ENCODE peak calls at places on chromosomes 3 and 15, in six cellular contexts. F is endodermal cell, R is ovary, E is mucosa of descending colon, L is astrocyte, K is HCT116. Y is an unnamed sample.

GRCh38 chr3:44954962-44955361 is 21.0 kb downstream of the ZDHHC3 start:
- DNase-seq in F (no peak), R (no peak), E (no peak), L (no peak), K (no peak), Y (no peak)

GRCh38 chr15:59779110-59779509 is 90.0 kb upstream of the BNIP2 start:
- DNase-seq in F (no peak), R (no peak), E (no peak), L (no peak), K (no peak), Y (no peak)

GRCh38 chr3:4060064-4060463 is 243.1 kb upstream of the SETMAR start:
- DNase-seq in F (no peak), R (no peak), E (no peak), L (peak; percentile 12), K (no peak), Y (no peak)

GRCh38 chr3:49005998-49006397 is 1.2 kb upstream of the WDR6 start:
- DNase-seq in F (no peak), R (no peak), E (no peak), L (no peak), K (no peak), Y (no peak)

GRCh38 chr3:170598091-170598502 is 12.2 kb upstream of the SLC7A14 start:
- DNase-seq in F (no peak), R (no peak), E (no peak), L (no peak), K (no peak), Y (no peak)

GRCh38 chr3:19029837-19030835 is 118.2 kb upstream of the KCNH8 start:
- DNase-seq in F (peak; percentile 49), R (no peak), E (no peak), L (no peak), K (no peak), Y (no peak)

GRCh38 chr15:76259392-76259791 is 51.9 kb downstream of the ETFA start:
- DNase-seq in F (no peak), R (no peak), E (no peak), L (no peak), K (no peak), Y (no peak)

GRCh38 chr3:135995766-135996165 is 30.2 kb downstream of the PPP2R3A start:
- DNase-seq in F (no peak), R (no peak), E (no peak), L (no peak), K (no peak), Y (no peak)

GRCh38 chr3:71309342-71309741 is 274.2 kb downstream of the FOXP1 start:
- DNase-seq in F (no peak), R (no peak), E (no peak), L (peak; percentile 23), K (no peak), Y (no peak)

GRCh38 chr15:54298396-54298795 is 320.2 kb downstream of the UNC13C start:
- DNase-seq in F (no peak), R (no peak), E (no peak), L (no peak), K (no peak), Y (no peak)

GRCh38 chr15:92924216-92924615 is 24.1 kb downstream of the CHD2 start:
- DNase-seq in F (no peak), R (no peak), E (no peak), L (no peak), K (no peak), Y (no peak)

GRCh38 chr15:99096173-99096893 is 8.5 kb upstream of the SYNM start:
- DNase-seq in F (no peak), R (no peak), E (no peak), L (no peak), K (no peak), Y (no peak)

GRCh38 chr15:99283739-99284138 is 32.5 kb downstream of the LRRC28 start:
- DNase-seq in F (no peak), R (no peak), E (no peak), L (no peak), K (no peak), Y (no peak)

GRCh38 chr15:73908030-73908821 is 18.0 kb upstream of the LOXL1 start:
- DNase-seq in F (peak; percentile 97), R (peak; percentile 79), E (peak; percentile 75), L (peak; percentile 32), K (peak; percentile 32), Y (peak; percentile 87)

GRCh38 chr3:177781686-177782161 is 584.4 kb upstream of the TBL1XR1 start:
- DNase-seq in F (no peak), R (peak; percentile 75), E (no peak), L (peak; percentile 40), K (no peak), Y (peak; percentile 43)

GRCh38 chr15:85402195-85402921 is 22.0 kb downstream of the AKAP13 start:
- DNase-seq in F (no peak), R (no peak), E (no peak), L (peak; percentile 87), K (no peak), Y (no peak)

GRCh38 chr3:12959838-12960378 is 113.3 kb downstream of the IQSEC1 start:
- DNase-seq in F (no peak), R (no peak), E (peak; percentile 62), L (no peak), K (no peak), Y (peak; percentile 65)

GRCh38 chr3:47781326-47781684 is 388 bp downstream of the SMARCC1 start:
- DNase-seq in F (peak; percentile 78), R (peak; percentile 65), E (peak; percentile 84), L (peak; percentile 33), K (no peak), Y (peak; percentile 79)

GRCh38 chr3:176789281-176789705 is 408.0 kb downstream of the TBL1XR1 start:
- DNase-seq in F (no peak), R (no peak), E (no peak), L (peak; percentile 12), K (no peak), Y (no peak)

GRCh38 chr15:56798639-56799038 is 65.3 kb upstream of the ZNF280D start:
- DNase-seq in F (no peak), R (no peak), E (no peak), L (no peak), K (no peak), Y (no peak)

DNA sequence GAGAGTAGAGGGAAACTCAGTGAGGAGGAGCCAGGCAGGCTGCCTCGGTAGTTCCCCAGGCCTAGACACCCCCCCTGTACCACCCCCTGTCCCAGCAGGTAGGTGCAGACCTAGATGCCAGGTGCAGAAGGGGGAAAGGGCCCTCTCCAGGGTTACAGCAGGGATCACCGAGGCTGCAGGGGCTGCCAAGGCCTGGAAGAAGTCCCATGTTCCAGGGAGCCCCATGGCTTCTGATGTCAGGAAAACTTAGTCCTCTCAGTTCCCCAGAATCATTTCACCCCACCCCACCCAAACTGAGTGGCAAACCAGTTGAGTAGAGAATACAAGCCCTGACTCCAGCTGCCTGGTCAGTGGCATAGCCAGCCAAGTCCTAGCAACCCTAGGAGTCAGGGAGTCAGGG is 7.4 kb upstream of the SEMA3B start:
- DNase-seq in F (no peak), R (no peak), E (no peak), L (no peak), K (no peak), Y (no peak)
- H3K4me1 ChIP-seq in F (peaks cover 12% of the 10 kb centered on the region), R (peaks cover 34% of the 10 kb centered on the region), E (peaks cover 25% of the 10 kb centered on the region), L (peaks cover 33% of the 10 kb centered on the region), K (peaks cover 47% of the 10 kb centered on the region), Y (peaks cover 72% of the 10 kb centered on the region)

GRCh38 chr3:70312336-70312735 is at the start of gene MDFIC2:
- DNase-seq in F (peak; percentile 59), R (no peak), E (no peak), L (no peak), K (no peak), Y (no peak)

GRCh38 chr3:70310809-70311208 is 1.6 kb downstream of the MDFIC2 start:
- DNase-seq in F (no peak), R (no peak), E (no peak), L (no peak), K (no peak), Y (no peak)

GRCh38 chr3:70309591-70309990 is 2.8 kb downstream of the MDFIC2 start:
- DNase-seq in F (no peak), R (no peak), E (no peak), L (no peak), K (no peak), Y (no peak)

DNA sequence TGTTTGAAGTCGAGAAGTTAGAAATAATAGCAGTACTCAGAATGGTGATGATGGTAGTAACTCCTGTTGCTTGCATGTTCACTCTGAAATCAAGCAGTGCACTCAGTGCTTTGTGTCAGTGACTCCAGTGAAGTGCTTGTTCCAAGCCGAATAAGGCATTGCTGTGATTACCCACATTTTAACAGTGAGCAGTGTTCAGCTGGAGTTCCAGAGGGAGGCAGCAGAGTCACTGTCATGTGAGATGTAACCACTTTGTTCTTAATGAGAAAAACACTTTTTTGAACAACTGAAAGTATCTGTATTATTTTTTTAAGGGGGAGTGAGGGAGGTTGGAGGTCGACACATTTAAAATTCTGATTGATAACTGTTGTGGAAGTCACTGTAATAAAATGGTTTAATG is 3.7 kb downstream of the MDFIC2 start:
- DNase-seq in F (peak; percentile 67), R (no peak), E (no peak), L (peak; percentile 1), K (no peak), Y (no peak)
- TF ChIP-seq CTCF in F (peak; percentile 68), R (no peak), E (no peak), L (no peak), K (no peak), Y (no peak)

GRCh38 chr15:22915866-22916515 is 64.2 kb downstream of the CYFIP1 start:
- DNase-seq in F (no peak), R (no peak), E (no peak), L (peak; percentile 10), K (no peak), Y (peak; percentile 39)

GRCh38 chr15:22917556-22917955 is 62.6 kb downstream of the CYFIP1 start:
- DNase-seq in F (no peak), R (no peak), E (no peak), L (no peak), K (no peak), Y (no peak)

GRCh38 chr15:22918596-22919140 is 61.5 kb downstream of the CYFIP1 start:
- DNase-seq in F (no peak), R (no peak), E (no peak), L (no peak), K (no peak), Y (peak; percentile 19)

GRCh38 chr15:22918056-22918455 is 62.1 kb downstream of the CYFIP1 start:
- DNase-seq in F (no peak), R (no peak), E (no peak), L (peak; percentile 26), K (peak; percentile 23), Y (no peak)

DNA sequence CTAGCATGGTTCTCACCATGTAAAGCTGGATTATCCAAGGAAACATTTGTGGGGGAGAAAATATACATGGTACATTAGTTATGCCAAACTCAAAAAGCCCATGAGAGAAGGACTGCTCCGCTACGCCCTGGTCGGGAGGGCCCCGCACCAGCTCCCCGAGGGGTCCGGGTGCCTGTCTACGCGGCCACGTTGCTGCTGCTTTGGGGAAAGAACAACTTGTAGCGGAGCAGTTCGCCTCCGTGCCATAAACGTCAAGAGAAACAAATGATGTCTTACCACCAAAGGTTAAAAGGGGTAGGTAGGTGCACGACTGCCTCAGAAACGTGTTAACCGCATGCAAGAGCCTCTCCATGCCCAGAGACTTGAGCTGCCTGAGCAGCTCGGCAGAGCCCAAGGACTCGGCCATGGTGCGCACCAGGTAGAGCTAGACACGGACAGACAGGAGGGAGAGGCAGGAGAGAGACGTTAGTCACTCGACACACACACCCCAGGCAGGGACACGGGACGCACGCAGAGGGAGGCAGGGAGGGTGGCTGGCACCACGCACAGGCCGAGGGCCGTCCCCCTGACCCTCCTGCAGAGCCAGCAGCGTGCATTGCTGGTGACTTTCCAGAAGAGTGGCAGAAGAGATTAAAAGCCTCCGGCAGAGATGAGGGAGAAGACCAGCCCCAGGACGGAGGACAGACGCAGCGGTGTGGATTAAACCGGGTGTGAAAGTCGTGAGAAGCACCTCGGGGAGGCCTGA is 63.4 kb downstream of the CYFIP1 start:
- DNase-seq in F (no peak), R (no peak), E (no peak), L (no peak), K (no peak), Y (peak; percentile 14)
- H3K36me3 ChIP-seq in F (peaks cover 59% of the 10 kb centered on the region), R (no peaks in the 10 kb centered on the region), E (no peaks in the 10 kb centered on the region), L (peaks cover 32% of the 10 kb centered on the region), K (peaks cover 22% of the 10 kb centered on the region), Y (peaks cover 86% of the 10 kb centered on the region)

GRCh38 chr3:65721386-65721785 is 317.3 kb downstream of the MAGI1 start:
- DNase-seq in F (no peak), R (no peak), E (no peak), L (no peak), K (no peak), Y (no peak)
- H3K4me1 ChIP-seq in F (peaks cover 4% of the 10 kb centered on the region), R (no peaks in the 10 kb centered on the region), E (no peaks in the 10 kb centered on the region), L (no peaks in the 10 kb centered on the region), K (no peaks in the 10 kb centered on the region), Y (no peaks in the 10 kb centered on the region)

Y was measured in lower lobe of right lung.